ENCODE peak calls at places on chromosomes 7 and 10, in four cellular contexts. One of them, this sample, is unnamed.

GRCh38 chr10:49734676-49735075 is 27.4 kb downstream of the OGDHL start:
- DNase-seq in left lung: no peak
- DNase-seq in cardiac muscle cell: no peak
- DNase-seq in CD8-positive, alpha-beta T cell: no peak
- DNase-seq in this sample: no peak

GRCh38 chr10:54665122-54665521 is 135.9 kb downstream of the PCDH15 start:
- DNase-seq in left lung: no peak
- DNase-seq in cardiac muscle cell: no peak
- DNase-seq in CD8-positive, alpha-beta T cell: no peak
- DNase-seq in this sample: no peak

GRCh38 chr7:109873296-109873695 is 1217.6 kb upstream of the LRRN3 start:
- DNase-seq in left lung: no peak
- DNase-seq in cardiac muscle cell: no peak
- DNase-seq in CD8-positive, alpha-beta T cell: no peak
- DNase-seq in this sample: no peak

GRCh38 chr10:75019360-75019759 is 92.1 kb upstream of the SAMD8 start:
- DNase-seq in left lung: no peak
- DNase-seq in cardiac muscle cell: peak
- DNase-seq in CD8-positive, alpha-beta T cell: no peak
- DNase-seq in this sample: no peak

GRCh38 chr10:23980054-23980453 is 228.9 kb upstream of the KIAA1217 start:
- DNase-seq in left lung: no peak
- DNase-seq in cardiac muscle cell: no peak
- DNase-seq in CD8-positive, alpha-beta T cell: no peak
- DNase-seq in this sample: no peak

GRCh38 chr10:19915816-19916215 is 99.6 kb downstream of the PLXDC2 start:
- DNase-seq in left lung: no peak
- DNase-seq in cardiac muscle cell: no peak
- DNase-seq in CD8-positive, alpha-beta T cell: no peak
- DNase-seq in this sample: no peak

GRCh38 chr10:79502561-79503309 is 9.6 kb upstream of the EIF5AL1 start:
- DNase-seq in left lung: no peak
- DNase-seq in cardiac muscle cell: peak
- DNase-seq in CD8-positive, alpha-beta T cell: no peak
- DNase-seq in this sample: no peak

GRCh38 chr10:1284076-1284475 is 227.9 kb downstream of the WDR37 start:
- DNase-seq in left lung: no peak
- DNase-seq in cardiac muscle cell: no peak
- DNase-seq in CD8-positive, alpha-beta T cell: no peak
- DNase-seq in this sample: no peak

GRCh38 chr10:79266543-79267312 is 80.5 kb upstream of the PPIF start:
- DNase-seq in left lung: peak
- DNase-seq in cardiac muscle cell: peak
- DNase-seq in CD8-positive, alpha-beta T cell: no peak
- DNase-seq in this sample: peak

DNA sequence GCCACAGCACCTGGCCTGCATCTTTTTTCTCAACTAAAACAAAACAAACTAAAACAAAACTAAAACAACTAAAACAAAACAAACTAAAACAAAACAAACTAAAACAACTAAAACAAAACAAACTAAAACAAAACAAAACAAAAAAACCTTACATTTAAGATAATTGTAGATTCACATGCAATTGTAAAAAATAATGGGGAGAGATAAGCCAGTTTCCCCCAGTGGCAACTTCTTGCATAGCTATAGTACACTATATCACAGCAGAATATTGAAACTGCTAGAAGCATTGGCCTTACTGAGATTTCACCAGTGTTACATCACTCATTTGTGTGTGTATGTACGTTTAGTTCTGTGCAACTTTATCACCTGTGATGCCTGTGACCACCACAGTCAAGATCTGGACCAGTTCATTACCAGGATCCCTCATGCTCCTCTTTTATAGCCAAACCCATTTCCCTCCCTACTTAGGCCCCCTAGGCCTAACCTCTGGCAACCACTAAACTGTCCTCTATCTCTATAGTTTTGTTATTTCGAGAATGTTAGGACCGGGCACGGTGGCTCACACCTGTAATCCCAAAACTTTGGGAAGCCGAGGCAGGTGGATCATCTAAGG is 9.3 kb downstream of the FXYD4 start:
- DNase-seq in left lung: no peak
- DNase-seq in cardiac muscle cell: peak
- DNase-seq in CD8-positive, alpha-beta T cell: no peak
- DNase-seq in this sample: no peak
- TF ChIP-seq CTCF in left lung: no peak
- TF ChIP-seq CTCF in cardiac muscle cell: peak
- TF ChIP-seq CTCF in CD8-positive, alpha-beta T cell: no peak
- TF ChIP-seq CTCF in this sample: no peak

DNA sequence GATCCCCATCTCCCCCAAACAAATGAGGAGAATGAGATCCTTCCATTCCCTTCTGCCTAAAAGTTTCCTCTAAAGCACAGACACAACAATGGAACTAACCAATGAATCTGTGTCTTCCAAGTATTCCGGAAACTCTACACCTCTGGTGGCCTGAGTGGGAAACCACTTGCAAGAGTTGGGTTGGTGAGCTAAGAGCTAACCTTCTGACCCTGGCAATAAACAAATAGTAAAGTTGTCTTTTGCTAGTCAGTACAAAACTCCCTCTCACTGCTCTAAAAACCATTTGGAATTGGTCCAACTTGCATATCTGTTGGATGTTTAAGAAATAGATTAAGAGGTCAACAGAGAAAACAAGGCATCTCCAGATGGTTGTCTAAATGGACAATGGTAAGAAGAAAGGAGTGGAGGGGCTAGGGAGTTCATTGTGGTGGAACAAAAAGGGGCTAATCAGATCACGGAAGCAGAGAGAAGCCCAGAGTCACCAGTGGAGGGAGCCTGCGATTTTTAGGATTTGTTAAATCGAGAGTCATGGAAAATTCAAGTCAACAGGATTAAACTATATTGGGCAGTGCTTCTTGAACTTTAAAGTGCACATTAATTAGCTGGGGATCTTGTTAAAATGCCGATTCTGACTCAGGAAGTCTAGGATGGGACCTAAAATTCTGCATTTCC is 192.3 kb downstream of the EVX1 start:
- DNase-seq in left lung: no peak
- DNase-seq in cardiac muscle cell: peak
- DNase-seq in CD8-positive, alpha-beta T cell: no peak
- DNase-seq in this sample: no peak
- TF ChIP-seq CTCF in left lung: no peak
- TF ChIP-seq CTCF in cardiac muscle cell: peak
- TF ChIP-seq CTCF in CD8-positive, alpha-beta T cell: no peak
- TF ChIP-seq CTCF in this sample: no peak

DNA sequence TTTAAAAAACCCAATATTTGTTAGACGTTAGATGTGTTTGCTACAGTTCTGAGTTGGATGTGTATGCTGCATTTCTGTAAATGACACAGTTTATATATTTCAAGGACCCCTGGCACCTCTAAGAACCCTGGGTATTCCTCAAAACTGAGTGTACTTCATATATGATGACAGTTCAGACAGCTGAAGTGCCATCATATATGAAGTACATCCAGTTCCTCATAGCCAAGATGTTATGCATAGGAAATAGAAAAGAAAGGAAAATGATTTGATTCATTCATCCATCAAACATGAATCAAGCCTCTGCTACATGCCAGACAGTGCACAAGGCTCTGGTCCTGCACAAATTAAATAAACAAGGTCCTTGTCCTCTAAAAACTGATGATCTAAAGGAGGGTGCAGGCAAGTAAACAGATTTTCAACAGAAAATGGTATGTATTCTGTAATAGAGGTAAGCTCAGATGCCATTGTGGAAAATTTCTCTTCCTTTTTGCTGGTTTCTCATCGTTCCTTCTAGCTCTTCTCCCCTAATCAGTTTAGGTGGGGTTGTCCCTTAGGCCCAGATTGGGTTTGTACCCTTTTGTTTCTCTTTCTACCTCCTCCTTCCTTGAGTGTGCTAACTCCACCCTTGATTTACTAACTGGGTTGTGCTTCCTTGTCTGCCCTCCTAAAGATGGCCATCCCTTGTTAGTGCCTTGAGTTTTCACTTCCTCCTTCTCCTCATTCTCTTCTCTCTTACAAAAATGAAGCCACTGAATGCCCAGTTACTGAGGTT is 25.3 kb upstream of the SMIM30 start:
- DNase-seq in left lung: no peak
- DNase-seq in cardiac muscle cell: no peak
- DNase-seq in CD8-positive, alpha-beta T cell: no peak
- DNase-seq in this sample: no peak
- TF ChIP-seq CTCF in left lung: no peak
- TF ChIP-seq CTCF in cardiac muscle cell: no peak
- TF ChIP-seq CTCF in CD8-positive, alpha-beta T cell: no peak
- TF ChIP-seq CTCF in this sample: no peak

DNA sequence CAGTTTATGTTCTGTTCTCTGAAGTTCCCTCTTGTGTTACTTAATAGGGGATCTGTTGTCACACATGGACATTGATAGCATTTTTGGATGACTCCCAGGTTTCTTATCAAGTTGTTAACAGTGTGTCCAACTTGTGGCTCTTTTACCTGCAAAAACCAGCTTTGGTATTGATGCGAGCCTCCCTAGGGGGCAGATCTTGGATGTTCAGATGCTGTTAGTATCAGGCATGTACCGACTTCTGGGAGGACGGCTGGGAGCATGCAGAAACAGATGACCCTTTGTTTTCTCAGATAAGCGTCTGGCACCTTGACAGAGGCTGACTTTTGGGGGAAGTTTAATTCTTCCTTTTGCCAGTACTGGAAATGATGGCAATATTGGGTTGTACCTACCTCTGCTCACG is 2.2 kb downstream of the PLPP4 start:
- DNase-seq in left lung: no peak
- DNase-seq in cardiac muscle cell: no peak
- DNase-seq in CD8-positive, alpha-beta T cell: no peak
- DNase-seq in this sample: no peak
- TF ChIP-seq CTCF in left lung: no peak
- TF ChIP-seq CTCF in cardiac muscle cell: no peak
- TF ChIP-seq CTCF in CD8-positive, alpha-beta T cell: no peak
- TF ChIP-seq CTCF in this sample: no peak

GRCh38 chr10:77236029-77236428 is 401.6 kb downstream of the KCNMA1 start:
- DNase-seq in left lung: no peak
- DNase-seq in cardiac muscle cell: no peak
- DNase-seq in CD8-positive, alpha-beta T cell: no peak
- DNase-seq in this sample: no peak
- TF ChIP-seq CTCF in left lung: no peak
- TF ChIP-seq CTCF in cardiac muscle cell: no peak
- TF ChIP-seq CTCF in CD8-positive, alpha-beta T cell: no peak
- TF ChIP-seq CTCF in this sample: no peak

This sample was measured in activated B cell treated with CpG ODN at 0.5 μM for 24 hours.